ENCODE peak calls at places on chromosomes 7 and 10, in five cellular contexts. F is GM23338, I is epithelial cell of esophagus, J is Caco-2, H is mucosa of descending colon. S is an unnamed sample.
A peak's percentile ranks its signal among the peaks of the same experiment; 100 is the strongest.

GRCh38 chr10:58334817-58335305 is at the start of gene UBE2D1:
- DNase-seq in H (peak; percentile 95), J (peak; percentile 95), F (peak; percentile 93), I (peak; percentile 87), S (peak; percentile 89)

GRCh38 chr7:99831595-99831994 is 3.8 kb downstream of the CYP3A43 start:
- DNase-seq in J (no peak), H (no peak), F (no peak), I (no peak), S (no peak)

GRCh38 chr10:19546224-19546623 is 270.0 kb upstream of the PLXDC2 start:
- DNase-seq in H (no peak), J (no peak), F (no peak), I (no peak), S (no peak)

GRCh38 chr7:91034459-91035368 is 229.5 kb upstream of the FZD1 start:
- DNase-seq in J (no peak), I (peak; percentile 63), H (no peak), F (peak; percentile 83), S (peak; percentile 68)

GRCh38 chr10:33238643-33239042 is 95.8 kb downstream of the NRP1 start:
- DNase-seq in F (no peak), H (no peak), J (no peak), I (peak; percentile 79), S (no peak)

GRCh38 chr7:39527296-39527695 is 38.9 kb upstream of the YAE1 start:
- DNase-seq in H (no peak), I (no peak), F (no peak), J (no peak), S (no peak)

GRCh38 chr10:120077707-120078492 is 185.4 kb downstream of the SEC23IP start:
- DNase-seq in F (peak; percentile 56), H (no peak), J (no peak), I (peak; percentile 1), S (peak; percentile 33)

GRCh38 chr7:130962109-130962508 is 228.1 kb upstream of the KLF14 start:
- DNase-seq in F (no peak), J (no peak), H (no peak), I (no peak), S (no peak)

GRCh38 chr7:98840604-98841508 is 29.0 kb downstream of the TMEM130 start:
- DNase-seq in F (no peak), H (no peak), J (no peak), I (no peak), S (no peak)

GRCh38 chr10:3763035-3763456 is 22.0 kb downstream of the KLF6 start:
- DNase-seq in F (no peak), H (no peak), J (no peak), I (peak; percentile 99), S (no peak)

GRCh38 chr10:1142596-1142995 is 86.4 kb downstream of the WDR37 start:
- DNase-seq in J (no peak), I (peak; percentile 5), H (no peak), F (peak; percentile 45), S (no peak)

GRCh38 chr7:151081170-151082101 is 827 bp upstream of the FASTK start:
- DNase-seq in F (no peak), J (peak; percentile 40), I (peak; percentile 42), H (peak; percentile 80), S (no peak)

GRCh38 chr7:70313251-70313650 is 715.0 kb downstream of the AUTS2 start:
- DNase-seq in F (peak; percentile 24), H (no peak), J (no peak), I (no peak), S (no peak)
- TF ChIP-seq CTCF in F (no peak), H (no peak), J (no peak), I (no peak), S (no peak)

GRCh38 chr7:128010392-128011078 is 20.7 kb downstream of the LRRC4 start:
- DNase-seq in J (no peak), H (no peak), I (no peak), F (peak; percentile 51), S (no peak)
- TF ChIP-seq CTCF in J (peak; percentile 24), H (no peak), I (no peak), F (peak; percentile 25), S (no peak)

DNA sequence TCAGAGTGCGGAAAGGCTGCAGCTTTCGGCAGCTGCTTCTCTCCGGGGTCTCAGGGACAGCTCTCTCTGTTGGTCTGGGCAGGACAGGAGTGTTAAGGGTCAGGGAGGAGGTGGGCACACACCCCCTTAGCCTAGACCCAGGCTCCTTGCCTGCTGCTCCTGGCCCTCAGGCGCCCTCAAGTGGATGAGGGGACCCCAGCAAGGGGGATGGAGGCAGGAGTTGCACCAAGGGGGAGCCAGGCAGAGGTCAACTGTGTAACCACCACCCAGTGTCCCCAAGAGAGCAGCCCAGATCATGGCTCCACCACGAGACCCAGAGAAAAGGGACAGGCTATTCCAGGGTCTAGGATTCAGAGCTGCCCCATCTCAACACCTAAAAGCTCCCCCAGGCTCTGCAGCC is 26.9 kb downstream of the SPOCK2 start:
- DNase-seq in I (no peak), H (no peak), F (peak; percentile 64), J (no peak), S (no peak)
- TF ChIP-seq CTCF in I (peak; percentile 17), H (no peak), F (peak; percentile 54), J (peak; percentile 46), S (peak; percentile 21)

GRCh38 chr10:97534746-97535367 is 36.1 kb downstream of the UBTD1 start:
- DNase-seq in H (no peak), I (peak; percentile 58), F (peak; percentile 84), J (no peak), S (peak; percentile 64)
- TF ChIP-seq CTCF in H (no peak), I (peak; percentile 53), F (peak; percentile 81), J (peak; percentile 34), S (peak; percentile 78)

GRCh38 chr7:85000973-85001372 is 185.9 kb downstream of the SEMA3D start:
- DNase-seq in J (no peak), H (no peak), F (peak; percentile 35), I (no peak), S (no peak)

GRCh38 chr7:84997626-84998025 is 189.2 kb downstream of the SEMA3D start:
- DNase-seq in I (no peak), H (no peak), F (no peak), J (no peak), S (no peak)

GRCh38 chr7:85001493-85002345 is 185.1 kb downstream of the SEMA3D start:
- DNase-seq in H (no peak), J (no peak), I (no peak), F (no peak), S (no peak)

GRCh38 chr7:84999450-84999849 is 187.4 kb downstream of the SEMA3D start:
- DNase-seq in J (no peak), I (no peak), F (no peak), H (no peak), S (no peak)

GRCh38 chr7:84998665-84999064 is 188.2 kb downstream of the SEMA3D start:
- DNase-seq in I (no peak), H (no peak), J (no peak), F (peak; percentile 53), S (no peak)
- TF ChIP-seq CTCF in I (no peak), H (no peak), J (no peak), F (no peak), S (no peak)